ENCODE peak calls at places on chromosome 12, in six cellular contexts. H is IMR-90, R is neuronal stem cell, L is mesenchymal stem cell, J is H1, D is trophoblast cell. B is an unnamed sample.

GRCh38 chr12:88639361-88639760 is 59.1 kb upstream of the KITLG start:
- DNase-seq in D (no peak), L (peak), R (no peak), H (peak), J (no peak), B (no peak)

GRCh38 chr12:802242-802995 is 50.0 kb downstream of the WNK1 start:
- DNase-seq in R (no peak), H (peak), D (no peak), J (no peak), L (no peak), B (no peak)

GRCh38 chr12:32559434-32559833 is 119.7 kb upstream of the DNM1L start:
- DNase-seq in J (no peak), R (no peak), H (peak), L (peak), D (no peak), B (no peak)

GRCh38 chr12:56011509-56012090 is 9.2 kb upstream of the IKZF4 start:
- DNase-seq in D (no peak), H (no peak), J (no peak), L (peak), R (no peak), B (no peak)

GRCh38 chr12:106585862-106586534 is 3.2 kb downstream of the RFX4 start:
- DNase-seq in H (no peak), R (peak), L (peak), J (peak), D (no peak), B (peak)

GRCh38 chr12:102120886-102121285 is 903 bp downstream of the PARPBP start:
- DNase-seq in R (no peak), H (peak), J (no peak), D (no peak), L (peak), B (no peak)

GRCh38 chr12:117003883-117004404 is 93.2 kb downstream of the FBXW8 start:
- DNase-seq in R (no peak), L (no peak), H (no peak), D (no peak), J (no peak), B (no peak)

GRCh38 chr12:5177096-5177495 is 133.4 kb downstream of the KCNA5 start:
- DNase-seq in D (no peak), L (no peak), H (no peak), J (no peak), R (no peak), B (no peak)

GRCh38 chr12:63323942-63324341 is 172.9 kb upstream of the AVPR1A start:
- DNase-seq in J (no peak), L (no peak), H (no peak), R (no peak), D (no peak), B (no peak)

GRCh38 chr12:100830003-100830795 is 35.6 kb downstream of the ANO4 start:
- DNase-seq in R (no peak), L (no peak), D (peak), J (no peak), H (no peak), B (no peak)

GRCh38 chr12:6145584-6145983 is 21.1 kb upstream of the VWF start:
- DNase-seq in L (no peak), R (no peak), D (no peak), J (no peak), H (no peak), B (no peak)

GRCh38 chr12:66409195-66409871 is 107.0 kb downstream of the HELB start:
- DNase-seq in H (peak), D (peak), R (peak), J (peak), L (peak), B (peak)

GRCh38 chr12:57237952-57238853 is 8.7 kb downstream of the SHMT2 start:
- DNase-seq in D (no peak), H (no peak), J (peak), R (no peak), L (peak), B (peak)

GRCh38 chr12:132445884-132446471 is 44.0 kb upstream of the FBRSL1 start:
- DNase-seq in L (no peak), R (peak), D (peak), J (peak), H (peak), B (peak)

GRCh38 chr12:118136559-118137003 is 657 bp downstream of the PEBP1 start:
- DNase-seq in R (peak), D (peak), J (peak), L (peak), H (peak), B (peak)

GRCh38 chr12:6373022-6373787 is 2.2 kb downstream of the SCNN1A start:
- DNase-seq in J (no peak), R (no peak), H (no peak), L (no peak), D (no peak), B (no peak)

GRCh38 chr12:11729008-11729407 is 79.5 kb downstream of the ETV6 start:
- DNase-seq in D (no peak), J (no peak), R (no peak), L (no peak), H (no peak), B (no peak)

GRCh38 chr12:7439579-7440505 is 4.1 kb downstream of the CD163L1 start:
- DNase-seq in J (peak), H (peak), R (peak), D (peak), L (peak), B (peak)

GRCh38 chr12:19482551-19483109 is 43.3 kb downstream of the AEBP2 start:
- DNase-seq in H (no peak), J (peak), L (peak), D (no peak), R (no peak), B (peak)

GRCh38 chr12:122423258-122424165 is 1.0 kb upstream of the CLIP1 start:
- DNase-seq in R (peak), J (peak), D (peak), H (peak), L (peak), B (peak)

GRCh38 chr12:114288071-114288470 is 117.9 kb downstream of the TBX5 start:
- DNase-seq in J (no peak), H (peak), L (no peak), R (no peak), D (no peak), B (no peak)

GRCh38 chr12:131093971-131094830 is 140.5 kb downstream of the ADGRD1 start:
- DNase-seq in J (no peak), L (no peak), R (no peak), H (no peak), D (no peak), B (peak)

GRCh38 chr12:22118206-22118605 is 72.2 kb downstream of the CMAS start:
- DNase-seq in H (no peak), D (no peak), J (no peak), R (no peak), L (no peak), B (no peak)

GRCh38 chr12:87661770-87662402 is 367.3 kb downstream of the C12orf50 start:
- DNase-seq in H (peak), J (no peak), D (no peak), R (no peak), L (peak), B (no peak)

GRCh38 chr12:132143328-132144071 is 619 bp downstream of the DDX51 start:
- DNase-seq in D (no peak), J (no peak), L (no peak), R (no peak), H (no peak), B (no peak)

GRCh38 chr12:94099191-94099983 is 49.0 kb upstream of the PLXNC1 start:
- DNase-seq in D (peak), R (no peak), L (no peak), J (no peak), H (peak), B (no peak)

GRCh38 chr12:130977046-130977758 is 23.5 kb downstream of the ADGRD1 start:
- DNase-seq in D (no peak), L (no peak), H (no peak), J (no peak), R (no peak), B (peak)

GRCh38 chr12:113069149-113069548 is 12.6 kb downstream of the DTX1 start:
- DNase-seq in J (no peak), H (no peak), R (no peak), D (no peak), L (no peak), B (peak)

GRCh38 chr12:62317017-62317416 is 56.8 kb downstream of the USP15 start:
- DNase-seq in D (no peak), J (no peak), H (no peak), R (no peak), L (no peak), B (no peak)

GRCh38 chr12:111160350-111161142 is 208.3 kb downstream of the PHETA1 start:
- DNase-seq in R (no peak), D (no peak), L (no peak), J (no peak), H (no peak), B (no peak)

GRCh38 chr12:132698336-132698735 is 10.9 kb downstream of the PXMP2 start:
- DNase-seq in R (no peak), J (no peak), D (no peak), L (no peak), H (no peak), B (no peak)

GRCh38 chr12:67747869-67748760 is 99.6 kb downstream of the DYRK2 start:
- DNase-seq in H (peak), L (peak), J (no peak), R (no peak), D (no peak), B (no peak)

GRCh38 chr12:101671157-101671791 is 26.2 kb upstream of the CHPT1 start:
- DNase-seq in J (no peak), L (no peak), R (no peak), H (no peak), D (no peak), B (no peak)

GRCh38 chr12:116999066-116999465 is 88.3 kb downstream of the FBXW8 start:
- DNase-seq in L (no peak), H (no peak), R (no peak), D (no peak), J (no peak), B (no peak)

GRCh38 chr12:12508612-12509011 is 54.1 kb downstream of the DUSP16 start:
- DNase-seq in L (peak), D (peak), J (no peak), R (no peak), H (peak), B (no peak)

GRCh38 chr12:65798903-65799302 is 25.4 kb upstream of the HMGA2 start:
- DNase-seq in D (no peak), L (no peak), J (no peak), H (no peak), R (no peak), B (peak)

GRCh38 chr12:38424436-38424835 is 107.9 kb downstream of the ALG10B start:
- DNase-seq in J (no peak), D (no peak), H (no peak), L (no peak), R (no peak), B (no peak)

GRCh38 chr12:24562761-24563392 is 386.0 kb downstream of the BCAT1 start:
- DNase-seq in L (peak), D (peak), H (peak), R (peak), J (peak), B (peak)

GRCh38 chr12:24560867-24561266 is 388.0 kb downstream of the BCAT1 start:
- DNase-seq in H (no peak), L (peak), J (no peak), R (no peak), D (no peak), B (no peak)

GRCh38 chr12:24560192-24560591 is 388.7 kb downstream of the BCAT1 start:
- DNase-seq in D (no peak), L (peak), J (no peak), R (no peak), H (peak), B (no peak)

GRCh38 chr12:24561882-24562760 is 386.8 kb downstream of the BCAT1 start:
- DNase-seq in H (peak), D (peak), J (peak), L (peak), R (peak), B (peak)

DNA sequence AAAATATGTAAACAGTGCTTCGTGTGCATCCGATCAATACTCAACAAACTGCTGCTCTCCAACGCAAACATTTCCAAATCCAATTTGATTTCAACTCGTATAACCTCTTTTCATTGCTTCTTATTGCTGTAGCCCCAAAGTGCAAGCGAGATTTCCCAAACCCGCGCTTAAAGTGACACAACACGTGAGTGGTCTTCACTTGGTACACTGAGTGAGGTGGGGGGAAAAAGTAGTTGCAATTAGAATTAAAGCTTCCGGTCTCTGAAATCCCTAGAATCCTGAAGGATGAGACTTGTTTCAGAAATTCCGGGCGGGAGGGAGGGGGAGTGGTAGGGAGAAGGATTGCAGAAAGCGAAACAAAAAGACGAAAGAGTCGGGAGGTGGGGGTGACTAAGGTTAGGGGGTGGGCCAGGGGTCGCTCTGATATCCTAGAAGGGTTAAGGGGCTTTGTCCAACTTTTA is 387.5 kb downstream of the BCAT1 start:
- DNase-seq in D (peak), R (no peak), J (no peak), L (peak), H (peak), B (no peak)
- H4K8ac ChIP-seq in D (peak), R (no peak), J (no peak), L (peak), H (peak), B (no peak)

GRCh38 chr12:53208877-53209463 is 1.9 kb upstream of the ITGB7 start:
- DNase-seq in R (no peak), H (no peak), L (no peak), D (no peak), J (no peak), B (no peak)
- H2AFZ ChIP-seq in R (no peak), H (peak), L (no peak), D (no peak), J (no peak), B (no peak)

GRCh38 chr12:47825239-47825639 is 5.5 kb upstream of the HDAC7 start:
- DNase-seq in L (no peak), J (no peak), D (no peak), H (no peak), R (no peak), B (no peak)
- H4K8ac ChIP-seq in L (no peak), J (no peak), D (no peak), H (no peak), R (no peak), B (no peak)

GRCh38 chr12:124828264-124829007 is 35.2 kb downstream of the SCARB1 start:
- DNase-seq in D (peak), L (peak), J (no peak), R (no peak), H (peak), B (no peak)
- H2AFZ ChIP-seq in D (no peak), L (no peak), J (no peak), R (no peak), H (peak), B (no peak)

GRCh38 chr12:24537241-24537860 is 411.6 kb downstream of the BCAT1 start:
- DNase-seq in H (no peak), R (no peak), D (peak), J (no peak), L (peak), B (no peak)
- H4K8ac ChIP-seq in H (peak), R (no peak), D (peak), J (no peak), L (no peak), B (no peak)

GRCh38 chr12:103877934-103878510 is 37.0 kb upstream of the NT5DC3 start:
- DNase-seq in D (peak), J (peak), L (peak), H (peak), R (peak), B (peak)
- H2AFZ ChIP-seq in D (no peak), J (peak), L (no peak), H (no peak), R (peak), B (peak)

GRCh38 chr12:72815421-72815820 is 543.3 kb downstream of the TRHDE start:
- DNase-seq in R (no peak), J (no peak), L (no peak), D (no peak), H (no peak), B (no peak)
- H4K8ac ChIP-seq in R (no peak), J (no peak), L (no peak), D (no peak), H (no peak), B (no peak)

GRCh38 chr12:52050771-52051541 is at the start of gene NR4A1:
- DNase-seq in D (peak), L (peak), J (peak), H (peak), R (peak), B (peak)
- H2AFZ ChIP-seq in D (peak), L (no peak), J (no peak), H (peak), R (peak), B (no peak)

DNA sequence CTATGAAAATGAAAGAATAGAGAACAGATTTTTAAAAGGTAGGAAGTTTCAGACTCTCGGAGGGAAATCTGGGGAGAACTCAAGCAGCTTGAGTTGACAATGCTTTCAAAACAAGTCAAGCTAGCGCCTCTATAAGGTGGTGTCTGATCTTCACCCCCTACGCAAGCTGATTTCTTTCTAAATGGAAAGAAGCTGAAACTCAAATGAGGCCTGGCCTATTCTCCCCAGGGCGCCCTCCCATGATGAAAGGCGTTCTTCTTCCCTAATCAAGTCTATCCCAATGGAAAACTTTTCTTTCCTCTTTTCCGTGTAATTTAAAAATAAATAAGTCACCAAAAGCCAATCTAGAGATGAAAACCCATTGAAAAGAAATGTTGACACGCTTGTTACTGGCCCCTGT is 20.6 kb downstream of the PTHLH start:
- DNase-seq in J (no peak), D (no peak), L (no peak), R (no peak), H (no peak), B (no peak)
- H4K8ac ChIP-seq in J (no peak), D (no peak), L (no peak), R (no peak), H (no peak), B (no peak)

GRCh38 chr12:91432079-91432478 is 249.5 kb upstream of the DCN start:
- DNase-seq in H (peak), J (no peak), L (peak), D (no peak), R (peak), B (no peak)
- H2AFZ ChIP-seq in H (no peak), J (no peak), L (no peak), D (no peak), R (peak), B (no peak)

B was measured in H9.